ENCODE peak calls at places on chromosomes 16 and 17, in eight cellular contexts. Z is upper lobe of right lung, T is cardiac muscle cell, K is dorsolateral prefrontal cortex, J is cardiac fibroblast, W is AG10803, B is heart left ventricle, H is GM12878. Q is an unnamed sample.

GRCh38 chr17:44205962-44206824 is 6.5 kb upstream of the ATXN7L3 start:
- DNase-seq in Z (no peak), T (no peak), K (no peak), J (no peak), W (no peak), B (no peak), H (no peak), Q (no peak)

GRCh38 chr16:86498155-86498651 is 12.1 kb upstream of the FOXF1 start:
- DNase-seq in Z (no peak), T (no peak), K (no peak), J (no peak), W (no peak), B (no peak), H (no peak), Q (no peak)

GRCh38 chr16:86844691-86845090 is 266.3 kb downstream of the FOXL1 start:
- DNase-seq in Z (no peak), T (no peak), K (no peak), J (no peak), W (no peak), B (no peak), H (no peak), Q (no peak)

GRCh38 chr17:69608808-69609494 is 194.5 kb downstream of the MAP2K6 start:
- DNase-seq in Z (no peak), T (peak), K (no peak), J (peak), W (peak), B (peak), H (no peak), Q (peak)

GRCh38 chr17:57557793-57558681 is 187.1 kb downstream of the CCDC182 start:
- DNase-seq in Z (no peak), T (peak), K (no peak), J (peak), W (peak), B (no peak), H (no peak), Q (no peak)

GRCh38 chr17:78678220-78678554 is 101.0 kb upstream of the DNAH17 start:
- DNase-seq in Z (peak), T (no peak), K (no peak), J (no peak), W (no peak), B (no peak), H (no peak), Q (no peak)

GRCh38 chr17:33021731-33022408 is 30.2 kb downstream of the SPACA3 start:
- DNase-seq in Z (no peak), T (peak), K (no peak), J (no peak), W (peak), B (no peak), H (no peak), Q (no peak)

GRCh38 chr16:23155445-23156049 is 6.3 kb upstream of the USP31 start:
- DNase-seq in Z (no peak), T (peak), K (no peak), J (peak), W (peak), B (no peak), H (no peak), Q (no peak)

DNA sequence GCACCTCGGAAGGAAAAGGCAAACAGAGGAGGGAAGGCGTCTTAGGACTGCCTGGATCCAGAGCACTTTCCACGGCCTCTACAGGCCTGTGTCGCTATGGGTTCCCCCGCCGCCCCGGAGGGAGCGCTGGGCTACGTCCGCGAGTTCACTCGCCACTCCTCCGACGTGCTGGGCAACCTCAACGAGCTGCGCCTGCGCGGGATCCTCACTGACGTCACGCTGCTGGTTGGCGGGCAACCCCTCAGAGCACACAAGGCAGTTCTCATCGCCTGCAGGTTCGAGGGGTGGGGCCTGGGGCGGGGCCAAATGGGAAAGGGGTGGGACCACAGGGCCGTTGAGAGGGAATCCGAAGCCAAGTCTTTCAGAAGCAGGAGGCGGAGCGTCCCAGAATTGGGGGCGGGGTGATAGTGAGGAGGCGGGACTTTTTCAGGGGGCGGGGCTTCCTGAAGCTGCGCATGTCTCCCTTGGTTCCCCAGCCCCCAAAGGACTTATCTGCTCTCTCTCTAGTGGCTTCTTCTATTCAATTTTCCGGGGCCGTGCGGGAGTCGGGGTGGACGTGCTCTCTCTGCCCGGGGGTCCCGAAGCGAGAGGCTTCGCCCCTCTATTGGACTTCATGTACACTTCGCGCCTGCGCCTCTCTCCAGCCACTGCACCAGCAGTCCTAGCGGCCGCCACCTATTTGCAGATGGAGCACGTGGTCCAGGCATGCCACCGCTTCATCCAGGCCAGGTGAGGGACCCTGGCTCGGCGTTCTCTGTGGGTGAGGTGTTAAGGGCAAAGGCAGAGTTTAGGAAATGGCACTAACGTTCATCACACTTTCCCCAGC is 939 bp downstream of the BCL6B start:
- DNase-seq in Z (peak), T (peak), K (no peak), J (peak), W (peak), B (peak), H (peak), Q (no peak)
- H3K4me3 ChIP-seq in Z (peak), T (no peak), K (peak), J (peak), W (peak), B (peak), H (no peak), Q (no peak)

GRCh38 chr17:36705651-36706436 is 104.5 kb downstream of the MRM1 start:
- DNase-seq in Z (no peak), T (peak), K (peak), J (peak), W (peak), B (no peak), H (no peak), Q (peak)
- TF ChIP-seq CTCF in Z (peak), T (peak), K (peak), J (peak), W (peak), B (peak), H (peak), Q (peak)

DNA sequence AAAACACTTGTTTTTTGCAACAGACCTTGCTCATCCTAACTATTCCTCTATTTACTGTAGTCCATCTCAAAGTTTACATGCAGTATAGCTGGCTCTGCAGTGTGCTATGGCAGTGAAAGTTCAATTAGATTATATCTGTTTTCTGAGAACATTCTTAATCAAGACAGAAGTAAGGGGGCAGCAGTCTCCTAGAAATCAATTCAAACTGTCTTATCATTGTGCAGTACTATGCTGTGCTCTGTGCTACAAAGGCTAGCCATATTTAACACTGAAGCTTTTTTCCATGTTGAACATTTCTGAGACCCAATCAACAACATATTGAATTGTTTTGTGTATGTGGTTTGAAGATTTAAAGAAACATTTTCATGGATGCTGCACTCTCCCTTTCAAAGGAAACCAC is 11.4 kb downstream of the NETO2 start:
- DNase-seq in Z (no peak), T (peak), K (no peak), J (peak), W (no peak), B (no peak), H (no peak), Q (no peak)
- H3K4me3 ChIP-seq in Z (no peak), T (no peak), K (no peak), J (no peak), W (no peak), B (no peak), H (no peak), Q (no peak)

DNA sequence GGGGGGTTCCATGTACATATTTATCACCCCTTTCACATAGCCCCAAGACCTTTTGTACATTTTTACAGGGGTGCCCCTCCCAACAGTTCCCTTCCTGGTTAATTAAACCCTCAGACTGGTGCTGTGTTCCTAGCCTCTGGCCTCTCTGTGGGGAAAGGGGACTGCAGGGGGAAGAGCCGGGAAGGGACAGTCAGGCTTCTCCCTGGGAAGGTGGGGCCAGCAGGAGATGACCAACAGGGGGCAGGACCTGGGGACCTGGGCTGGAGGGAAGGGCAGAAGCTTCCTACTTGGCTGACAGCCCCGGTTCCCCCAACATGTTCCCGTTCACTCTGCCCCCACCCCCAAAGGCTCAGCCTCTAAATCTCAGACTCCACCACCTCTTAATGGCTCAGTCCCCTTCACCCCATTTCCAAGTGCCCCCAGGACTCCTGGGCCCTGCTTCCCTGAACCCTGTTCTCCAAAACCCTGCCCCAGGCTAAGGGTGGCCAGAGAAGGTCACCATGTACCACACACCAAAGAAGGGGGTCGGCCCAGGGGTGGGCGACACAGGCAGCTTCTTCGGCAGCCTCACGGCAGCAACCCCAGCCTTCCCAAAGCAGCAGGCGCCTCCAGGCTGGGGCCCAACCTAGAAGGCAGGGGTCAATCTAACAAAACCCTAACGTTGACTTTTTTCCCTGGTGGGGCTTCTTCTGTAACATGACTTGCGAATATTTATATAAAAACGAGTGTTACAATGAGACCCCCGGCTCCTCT is 12.0 kb downstream of the FBRS start:
- DNase-seq in Z (no peak), T (no peak), K (no peak), J (no peak), W (no peak), B (no peak), H (no peak), Q (no peak)
- TF ChIP-seq CTCF in Z (no peak), T (no peak), K (no peak), J (no peak), W (no peak), B (no peak), H (no peak), Q (no peak)

GRCh38 chr17:7838291-7839075 is 4.5 kb downstream of the KDM6B start:
- DNase-seq in Z (no peak), T (peak), K (no peak), J (peak), W (peak), B (peak), H (no peak), Q (no peak)
- H3K4me3 ChIP-seq in Z (peak), T (peak), K (no peak), J (peak), W (peak), B (peak), H (peak), Q (peak)

GRCh38 chr17:15341385-15341849 is at the start of gene TEKT3:
- DNase-seq in Z (peak), T (peak), K (peak), J (peak), W (peak), B (peak), H (no peak), Q (no peak)
- TF ChIP-seq CTCF in Z (no peak), T (no peak), K (no peak), J (no peak), W (no peak), B (no peak), H (no peak), Q (no peak)